ENCODE peak calls at places on chromosomes 5 and 9, in six cellular contexts. One of them, this sample, is unnamed.

GRCh38 chr9:18786196-18786595 is 246.8 kb downstream of the SAXO1 start:
- DNase-seq in transverse colon: no peak
- DNase-seq in GM12891: no peak
- DNase-seq in GM12892: no peak
- DNase-seq in suprapubic skin: no peak
- DNase-seq in thyroid gland: no peak
- DNase-seq in this sample: no peak

GRCh38 chr9:77987104-77987656 is 44.4 kb downstream of the GNAQ start:
- DNase-seq in transverse colon: no peak
- DNase-seq in GM12891: no peak
- DNase-seq in GM12892: no peak
- DNase-seq in suprapubic skin: no peak
- DNase-seq in thyroid gland: no peak
- DNase-seq in this sample: peak

GRCh38 chr9:2655411-2655901 is 33.9 kb downstream of the VLDLR start:
- DNase-seq in transverse colon: no peak
- DNase-seq in GM12891: no peak
- DNase-seq in GM12892: no peak
- DNase-seq in suprapubic skin: no peak
- DNase-seq in thyroid gland: peak
- DNase-seq in this sample: no peak

GRCh38 chr5:141617682-141618029 is 1.1 kb downstream of the DIAPH1 start:
- DNase-seq in transverse colon: no peak
- DNase-seq in GM12891: no peak
- DNase-seq in GM12892: no peak
- DNase-seq in suprapubic skin: no peak
- DNase-seq in thyroid gland: peak
- DNase-seq in this sample: peak

GRCh38 chr5:1229822-1230221 is 4.6 kb downstream of the SLC6A18 start:
- DNase-seq in transverse colon: no peak
- DNase-seq in GM12891: no peak
- DNase-seq in GM12892: no peak
- DNase-seq in suprapubic skin: no peak
- DNase-seq in thyroid gland: no peak
- DNase-seq in this sample: no peak

GRCh38 chr5:137867664-137868063 is at the start of gene MYOT:
- DNase-seq in transverse colon: no peak
- DNase-seq in GM12891: no peak
- DNase-seq in GM12892: no peak
- DNase-seq in suprapubic skin: no peak
- DNase-seq in thyroid gland: no peak
- DNase-seq in this sample: peak

GRCh38 chr5:108238461-108238860 is 143.4 kb downstream of the FBXL17 start:
- DNase-seq in transverse colon: no peak
- DNase-seq in GM12891: no peak
- DNase-seq in GM12892: no peak
- DNase-seq in suprapubic skin: no peak
- DNase-seq in thyroid gland: no peak
- DNase-seq in this sample: no peak

GRCh38 chr9:3736186-3736585 is 210.4 kb upstream of the RFX3 start:
- DNase-seq in transverse colon: no peak
- DNase-seq in GM12891: no peak
- DNase-seq in GM12892: no peak
- DNase-seq in suprapubic skin: no peak
- DNase-seq in thyroid gland: no peak
- DNase-seq in this sample: no peak

GRCh38 chr9:33081128-33081851 is 4.8 kb upstream of the SMU1 start:
- DNase-seq in transverse colon: peak
- DNase-seq in GM12891: peak
- DNase-seq in GM12892: peak
- DNase-seq in suprapubic skin: no peak
- DNase-seq in thyroid gland: peak
- DNase-seq in this sample: peak
- TF ChIP-seq POLR2A in transverse colon: no peak
- TF ChIP-seq POLR2A in GM12891: no peak
- TF ChIP-seq POLR2A in GM12892: no peak
- TF ChIP-seq POLR2A in suprapubic skin: no peak
- TF ChIP-seq POLR2A in thyroid gland: no peak
- TF ChIP-seq POLR2A in this sample: no peak

GRCh38 chr5:134511796-134512660 is 13.4 kb upstream of the JADE2 start:
- DNase-seq in transverse colon: peak
- DNase-seq in GM12891: no peak
- DNase-seq in GM12892: no peak
- DNase-seq in suprapubic skin: peak
- DNase-seq in thyroid gland: peak
- DNase-seq in this sample: peak
- TF ChIP-seq POLR2A in transverse colon: no peak
- TF ChIP-seq POLR2A in GM12891: no peak
- TF ChIP-seq POLR2A in GM12892: no peak
- TF ChIP-seq POLR2A in suprapubic skin: no peak
- TF ChIP-seq POLR2A in thyroid gland: no peak
- TF ChIP-seq POLR2A in this sample: no peak

GRCh38 chr5:34486160-34486765 is 169.9 kb upstream of the RAI14 start:
- DNase-seq in transverse colon: peak
- DNase-seq in GM12891: peak
- DNase-seq in GM12892: no peak
- DNase-seq in suprapubic skin: peak
- DNase-seq in thyroid gland: peak
- DNase-seq in this sample: peak
- TF ChIP-seq POLR2A in transverse colon: no peak
- TF ChIP-seq POLR2A in GM12891: no peak
- TF ChIP-seq POLR2A in GM12892: no peak
- TF ChIP-seq POLR2A in suprapubic skin: no peak
- TF ChIP-seq POLR2A in thyroid gland: no peak
- TF ChIP-seq POLR2A in this sample: no peak

GRCh38 chr5:172283862-172284274 is 304 bp upstream of the UBTD2 start:
- DNase-seq in transverse colon: peak
- DNase-seq in GM12891: peak
- DNase-seq in GM12892: peak
- DNase-seq in suprapubic skin: peak
- DNase-seq in thyroid gland: peak
- DNase-seq in this sample: peak
- TF ChIP-seq POLR2A in transverse colon: no peak
- TF ChIP-seq POLR2A in GM12891: peak
- TF ChIP-seq POLR2A in GM12892: peak
- TF ChIP-seq POLR2A in suprapubic skin: no peak
- TF ChIP-seq POLR2A in thyroid gland: peak
- TF ChIP-seq POLR2A in this sample: no peak

DNA sequence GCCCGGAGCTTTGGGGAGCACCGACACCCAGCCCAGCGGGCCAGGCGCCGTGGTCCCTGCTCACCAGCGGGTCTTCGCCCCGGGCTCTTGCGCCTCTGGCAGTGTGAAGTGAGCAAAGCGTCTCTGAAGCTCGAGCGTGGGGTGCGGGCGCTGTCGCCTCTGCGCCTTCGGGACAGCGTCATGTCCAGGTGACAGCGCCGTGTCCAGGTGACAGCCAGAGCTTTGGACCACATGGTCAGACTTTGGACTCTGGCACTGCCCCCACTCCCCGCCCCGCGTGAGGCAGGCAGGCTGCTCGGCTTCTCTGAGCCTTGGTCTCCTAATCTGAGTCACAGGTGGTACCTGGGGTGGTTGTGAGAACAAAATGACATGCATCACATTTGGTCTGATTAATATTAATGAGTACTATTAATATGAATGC is 156.8 kb downstream of the OLFM1 start:
- DNase-seq in transverse colon: no peak
- DNase-seq in GM12891: no peak
- DNase-seq in GM12892: no peak
- DNase-seq in suprapubic skin: no peak
- DNase-seq in thyroid gland: no peak
- DNase-seq in this sample: no peak
- TF ChIP-seq POLR2A in transverse colon: no peak
- TF ChIP-seq POLR2A in GM12891: no peak
- TF ChIP-seq POLR2A in GM12892: no peak
- TF ChIP-seq POLR2A in suprapubic skin: no peak
- TF ChIP-seq POLR2A in thyroid gland: no peak
- TF ChIP-seq POLR2A in this sample: no peak

GRCh38 chr9:35096035-35096849 is at the start of gene PIGO:
- DNase-seq in transverse colon: peak
- DNase-seq in GM12891: peak
- DNase-seq in GM12892: peak
- DNase-seq in suprapubic skin: peak
- DNase-seq in thyroid gland: peak
- DNase-seq in this sample: peak
- TF ChIP-seq POLR2A in transverse colon: peak
- TF ChIP-seq POLR2A in GM12891: peak
- TF ChIP-seq POLR2A in GM12892: peak
- TF ChIP-seq POLR2A in suprapubic skin: no peak
- TF ChIP-seq POLR2A in thyroid gland: peak
- TF ChIP-seq POLR2A in this sample: peak